ENCODE peak calls at places on chromosomes 16 and 17, in four cellular contexts. G is keratinocyte; S is CD8-positive, alpha-beta T cell; O is CD8-positive, alpha-beta memory T cell. P is an unnamed sample.

GRCh38 chr17:70820276-70820675 is 650.9 kb downstream of the KCNJ2 start:
- DNase-seq in G (no peak), S (no peak), O (no peak), P (no peak)

GRCh38 chr16:17591655-17592405 is 121.1 kb upstream of the XYLT1 start:
- DNase-seq in G (no peak), S (peak; percentile 19), O (peak; percentile 33), P (peak; percentile 62)

GRCh38 chr16:20265019-20265418 is 62.3 kb downstream of the GP2 start:
- DNase-seq in G (no peak), S (no peak), O (no peak), P (no peak)

GRCh38 chr17:47295037-47295873 is 28.5 kb upstream of the EFCAB13 start:
- DNase-seq in G (no peak), S (no peak), O (no peak), P (no peak)

GRCh38 chr17:38590988-38591758 is 14.6 kb downstream of the SRCIN1 start:
- DNase-seq in G (no peak), S (no peak), O (no peak), P (no peak)

GRCh38 chr16:85178006-85178591 is 65.8 kb upstream of the CIBAR2 start:
- DNase-seq in G (no peak), S (no peak), O (no peak), P (no peak)

GRCh38 chr16:83802135-83802534 is 5.6 kb upstream of the HSBP1 start:
- DNase-seq in G (peak; percentile 7), S (no peak), O (no peak), P (peak; percentile 32)

GRCh38 chr16:17578921-17579876 is 108.4 kb upstream of the XYLT1 start:
- DNase-seq in G (no peak), S (peak; percentile 65), O (peak; percentile 47), P (peak; percentile 54)

GRCh38 chr16:49013727-49014080 is 267.9 kb downstream of the CBLN1 start:
- DNase-seq in G (no peak), S (no peak), O (no peak), P (no peak)

GRCh38 chr17:68057531-68057952 is 22.0 kb downstream of the KPNA2 start:
- DNase-seq in G (no peak), S (peak; percentile 51), O (peak; percentile 20), P (peak; percentile 51)

GRCh38 chr17:79548116-79548515 is 62.7 kb downstream of the RBFOX3 start:
- DNase-seq in G (no peak), S (no peak), O (no peak), P (no peak)

GRCh38 chr16:2090819-2091721 is 43.3 kb downstream of the TSC2 start:
- DNase-seq in G (peak; percentile 41), S (no peak), O (peak; percentile 26), P (peak; percentile 41)

P was measured in CD4-positive, alpha-beta memory T cell.